ENCODE peak calls at places on chromosomes 3 and 15, in nine cellular contexts. M is OCI-LY7, X is foreskin keratinocyte, Y is mesendoderm, R is A549, J is heart left ventricle, K is GM23338, F is psoas muscle, Q is gastrocnemius medialis. H is an unnamed sample.

GRCh38 chr3:61454806-61455205 is 106.6 kb upstream of the PTPRG start:
- DNase-seq in R (no peak), X (peak; percentile 1), Q (no peak), K (no peak), F (no peak), M (no peak), Y (no peak), J (no peak), H (no peak)

GRCh38 chr3:87206070-87206469 is 21.0 kb upstream of the CHMP2B start:
- DNase-seq in M (no peak), X (peak; percentile 90), F (no peak), R (peak; percentile 94), J (no peak), Y (no peak), Q (no peak), K (no peak), H (no peak)

GRCh38 chr15:83200162-83200561 is 7.5 kb downstream of the HDGFL3 start:
- DNase-seq in M (no peak), X (peak; percentile 51), K (no peak), J (no peak), F (no peak), R (no peak), Q (no peak), Y (no peak), H (no peak)

GRCh38 chr15:89299896-89300295 is 34.7 kb downstream of the POLG start:
- DNase-seq in Q (no peak), M (no peak), R (peak; percentile 38), Y (peak; percentile 19), K (no peak), J (no peak), X (no peak), F (no peak), H (no peak)

GRCh38 chr3:57582470-57583168 is 14.5 kb downstream of the ARF4 start:
- DNase-seq in J (no peak), Y (peak; percentile 81), R (peak; percentile 28), K (peak; percentile 31), Q (no peak), F (no peak), X (peak; percentile 57), M (peak; percentile 72), H (no peak)

GRCh38 chr3:48478631-48479555 is 25.1 kb downstream of the SHISA5 start:
- DNase-seq in Y (no peak), R (no peak), K (no peak), Q (no peak), X (peak; percentile 58), J (no peak), F (no peak), M (peak; percentile 50), H (no peak)

GRCh38 chr3:27679691-27680090 is 42.4 kb downstream of the EOMES start:
- DNase-seq in Y (no peak), J (no peak), R (no peak), Q (no peak), K (no peak), X (no peak), F (no peak), M (no peak), H (no peak)

GRCh38 chr3:53509494-53509893 is 15.1 kb downstream of the CACNA1D start:
- DNase-seq in Y (no peak), K (no peak), X (no peak), F (no peak), J (no peak), M (no peak), Q (no peak), R (no peak), H (no peak)

GRCh38 chr15:70892912-70893560 is 410 bp downstream of the LRRC49 start:
- DNase-seq in F (no peak), X (no peak), R (peak; percentile 72), Y (peak; percentile 44), K (no peak), J (peak; percentile 18), M (no peak), Q (no peak), H (no peak)

GRCh38 chr15:80507638-80508316 is 103.6 kb downstream of the ARNT2 start:
- DNase-seq in X (no peak), R (no peak), Q (no peak), Y (no peak), M (no peak), K (no peak), F (no peak), J (no peak), H (no peak)

GRCh38 chr3:143234521-143234920 is 115.0 kb downstream of the CHST2 start:
- DNase-seq in F (no peak), X (no peak), K (no peak), M (no peak), R (no peak), Y (no peak), J (no peak), Q (no peak), H (no peak)

GRCh38 chr3:52439426-52440248 is 5.3 kb downstream of the SEMA3G start:
- DNase-seq in J (no peak), R (no peak), Q (no peak), Y (no peak), K (no peak), F (no peak), M (no peak), X (no peak), H (no peak)

GRCh38 chr3:16061491-16061890 is 113.0 kb upstream of the GALNT15 start:
- DNase-seq in Y (no peak), R (no peak), X (no peak), M (no peak), Q (no peak), F (no peak), K (no peak), J (no peak), H (no peak)

GRCh38 chr3:196794467-196794866 is 54.8 kb downstream of the PAK2 start:
- DNase-seq in K (no peak), R (no peak), M (no peak), X (no peak), Q (no peak), Y (no peak), F (no peak), J (no peak), H (no peak)

GRCh38 chr3:167973046-167973445 is 122.7 kb downstream of the GOLIM4 start:
- DNase-seq in F (no peak), K (no peak), M (no peak), Y (no peak), X (no peak), J (no peak), R (no peak), Q (no peak), H (no peak)

GRCh38 chr3:186235554-186235953 is 126.5 kb downstream of the DGKG start:
- DNase-seq in X (no peak), Y (no peak), F (no peak), K (no peak), R (no peak), Q (no peak), M (peak; percentile 45), J (no peak), H (no peak)

GRCh38 chr15:67549736-67550135 is 7.2 kb downstream of the MAP2K5 start:
- DNase-seq in K (no peak), F (no peak), X (no peak), R (no peak), J (no peak), M (no peak), Y (no peak), Q (no peak), H (no peak)

GRCh38 chr3:126983276-126983652 is 349 bp downstream of the PLXNA1 start:
- DNase-seq in F (no peak), R (no peak), J (no peak), Y (no peak), X (no peak), M (no peak), K (no peak), Q (no peak), H (no peak)

GRCh38 chr3:37197810-37198371 is 23.5 kb upstream of the LRRFIP2 start:
- DNase-seq in Y (peak; percentile 70), X (peak; percentile 64), M (no peak), R (no peak), Q (peak; percentile 13), J (no peak), K (no peak), F (no peak), H (no peak)

GRCh38 chr3:10195692-10196091 is 31.0 kb downstream of the IRAK2 start:
- DNase-seq in Q (no peak), J (no peak), Y (no peak), K (no peak), M (no peak), R (no peak), F (peak; percentile 28), X (no peak), H (no peak)
- H3K4me1 ChIP-seq in Q (peaks cover 68% of the 10 kb centered on the region), J (peaks cover 41% of the 10 kb centered on the region), Y (no peaks in the 10 kb centered on the region), K (peaks cover 7% of the 10 kb centered on the region), M (peaks cover 88% of the 10 kb centered on the region), R (peaks cover 73% of the 10 kb centered on the region), F (peaks cover 62% of the 10 kb centered on the region), X (peaks cover 48% of the 10 kb centered on the region), H (peaks cover 13% of the 10 kb centered on the region)

GRCh38 chr3:159797771-159798170 is 190.9 kb upstream of the IL12A start:
- DNase-seq in J (no peak), F (no peak), Y (no peak), Q (no peak), K (no peak), M (no peak), X (no peak), R (no peak), H (no peak)
- H3K4me1 ChIP-seq in J (peaks cover 16% of the 10 kb centered on the region), F (no peaks in the 10 kb centered on the region), Y (no peaks in the 10 kb centered on the region), Q (no peaks in the 10 kb centered on the region), K (peaks cover 9% of the 10 kb centered on the region), M (no peaks in the 10 kb centered on the region), X (peaks cover 9% of the 10 kb centered on the region), R (peaks cover 41% of the 10 kb centered on the region), H (no peaks in the 10 kb centered on the region)

DNA sequence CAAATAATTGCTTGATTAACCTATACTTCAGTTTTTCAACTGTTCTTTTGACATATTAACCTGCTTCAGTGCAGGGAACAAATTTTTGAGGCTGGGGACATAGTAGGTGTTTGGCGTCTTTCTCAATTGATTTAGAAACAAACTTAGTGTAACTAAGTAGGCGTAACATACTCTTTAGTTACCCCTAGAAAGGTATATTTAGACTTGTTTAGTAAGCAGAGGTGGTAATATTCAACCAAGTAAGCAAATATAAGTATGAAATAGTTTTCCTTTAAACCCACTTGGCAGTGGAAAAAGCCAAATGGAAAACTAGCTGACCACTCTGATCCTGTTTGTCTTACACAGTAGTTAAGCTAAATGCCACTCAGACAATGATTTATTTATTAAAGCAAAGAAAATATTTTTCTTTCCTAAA is 113.2 kb downstream of the MBNL1 start:
- DNase-seq in X (no peak), F (no peak), Q (no peak), J (no peak), M (no peak), K (no peak), R (no peak), Y (no peak), H (no peak)
- H3K4me1 ChIP-seq in X (peaks cover 32% of the 10 kb centered on the region), F (peaks cover 76% of the 10 kb centered on the region), Q (peaks cover 77% of the 10 kb centered on the region), J (peaks cover 58% of the 10 kb centered on the region), M (peaks cover 48% of the 10 kb centered on the region), K (peaks cover 34% of the 10 kb centered on the region), R (peaks cover 77% of the 10 kb centered on the region), Y (no peaks in the 10 kb centered on the region), H (peaks cover 71% of the 10 kb centered on the region)

DNA sequence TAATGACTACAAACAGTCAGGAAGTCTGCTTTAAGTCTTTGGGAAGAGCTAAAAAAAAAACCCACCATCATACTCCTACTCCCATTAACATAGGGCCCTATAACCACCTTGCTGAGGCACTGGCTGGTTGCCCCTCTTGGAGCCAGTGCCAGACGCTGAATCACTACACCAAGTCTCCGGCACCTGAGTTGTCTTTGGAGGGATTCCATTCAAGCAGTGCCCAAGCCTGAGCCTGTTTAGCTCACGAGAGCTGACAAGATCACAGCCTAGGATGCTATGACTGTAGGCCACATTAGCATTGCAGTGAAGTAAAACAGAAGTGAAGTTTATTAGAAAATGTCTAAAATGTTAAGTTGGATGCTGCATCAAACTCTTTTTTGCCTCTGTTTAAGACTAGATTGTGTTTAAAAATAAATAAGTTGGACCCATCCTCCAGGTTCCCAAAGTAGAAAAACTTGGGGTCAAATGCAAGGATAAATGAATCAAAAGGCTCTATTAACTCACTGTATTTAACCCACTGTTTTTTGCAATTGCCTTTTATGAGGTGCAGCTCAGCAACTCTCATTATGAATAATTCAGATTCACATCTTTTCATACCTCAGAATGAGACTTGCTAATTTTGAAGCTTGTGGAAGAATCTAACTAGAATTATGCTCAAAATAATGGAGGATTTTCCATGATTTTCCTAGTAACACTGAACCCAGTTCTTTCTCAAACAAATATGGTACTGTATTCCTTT is 461.9 kb downstream of the FOXP1 start:
- DNase-seq in M (no peak), F (no peak), Q (no peak), R (no peak), K (no peak), Y (peak; percentile 38), J (no peak), X (no peak), H (no peak)
- H3K4me1 ChIP-seq in M (peaks cover 44% of the 10 kb centered on the region), F (peaks cover 21% of the 10 kb centered on the region), Q (peaks cover 15% of the 10 kb centered on the region), R (peaks cover 36% of the 10 kb centered on the region), K (peaks cover 13% of the 10 kb centered on the region), Y (peaks cover 2% of the 10 kb centered on the region), J (peaks cover 26% of the 10 kb centered on the region), X (no peaks in the 10 kb centered on the region), H (peaks cover 21% of the 10 kb centered on the region)